ENCODE peak calls at places on chromosomes 3 and 15, in four cellular contexts. K, P, Y and H are unnamed samples.
A peak's percentile ranks its signal among the peaks of the same experiment; 100 is the strongest.

GRCh38 chr15:74196175-74196574 is 6.4 kb downstream of the STRA6 start:
- DNase-seq in Y (peak; percentile 88), P (peak; percentile 93), K (peak; percentile 56), H (peak; percentile 87)

GRCh38 chr15:45668386-45668785 is 33.6 kb downstream of the SQOR start:
- DNase-seq in P (no peak), Y (no peak), K (no peak), H (no peak)

GRCh38 chr15:61327019-61327631 is 98.0 kb upstream of the RORA start:
- DNase-seq in Y (no peak), P (no peak), K (no peak), H (no peak)

GRCh38 chr15:80526556-80527340 is 122.6 kb downstream of the ARNT2 start:
- DNase-seq in P (peak; percentile 84), Y (no peak), K (no peak), H (no peak)

GRCh38 chr15:50996641-50997040 is 88.2 kb downstream of the AP4E1 start:
- DNase-seq in K (no peak), Y (no peak), P (peak; percentile 76), H (no peak)

GRCh38 chr3:45984331-45985312 is 11.0 kb downstream of the FYCO1 start:
- DNase-seq in P (peak; percentile 76), K (no peak), Y (no peak), H (no peak)

GRCh38 chr3:160003520-160004128 is 15.0 kb downstream of the IL12A start:
- DNase-seq in P (peak; percentile 31), K (peak; percentile 59), Y (peak; percentile 80), H (peak; percentile 85)

GRCh38 chr3:188220097-188220788 is 66.3 kb downstream of the LPP start:
- DNase-seq in P (peak; percentile 73), K (no peak), Y (no peak), H (no peak)

GRCh38 chr3:52438579-52439425 is 6.1 kb downstream of the SEMA3G start:
- DNase-seq in Y (no peak), K (no peak), P (no peak), H (no peak)

GRCh38 chr3:31246293-31247062 is 286.2 kb upstream of the STT3B start:
- DNase-seq in P (no peak), K (no peak), Y (no peak), H (no peak)

GRCh38 chr3:106176734-106177133 is 307.9 kb upstream of the CBLB start:
- DNase-seq in P (peak; percentile 23), K (no peak), Y (no peak), H (no peak)

GRCh38 chr15:36996538-36997181 is 103.7 kb downstream of the MEIS2 start:
- DNase-seq in Y (no peak), P (no peak), K (no peak), H (no peak)

GRCh38 chr15:75696303-75696657 is 16.4 kb downstream of the CSPG4 start:
- DNase-seq in K (no peak), Y (no peak), P (no peak), H (no peak)

GRCh38 chr3:195259564-195260285 is 11.2 kb downstream of the XXYLT1 start:
- DNase-seq in Y (peak; percentile 93), P (peak; percentile 90), K (peak; percentile 80), H (peak; percentile 96)
- TF ChIP-seq CTCF in Y (peak; percentile 16), P (peak; percentile 94), K (peak; percentile 98), H (peak; percentile 96)

DNA sequence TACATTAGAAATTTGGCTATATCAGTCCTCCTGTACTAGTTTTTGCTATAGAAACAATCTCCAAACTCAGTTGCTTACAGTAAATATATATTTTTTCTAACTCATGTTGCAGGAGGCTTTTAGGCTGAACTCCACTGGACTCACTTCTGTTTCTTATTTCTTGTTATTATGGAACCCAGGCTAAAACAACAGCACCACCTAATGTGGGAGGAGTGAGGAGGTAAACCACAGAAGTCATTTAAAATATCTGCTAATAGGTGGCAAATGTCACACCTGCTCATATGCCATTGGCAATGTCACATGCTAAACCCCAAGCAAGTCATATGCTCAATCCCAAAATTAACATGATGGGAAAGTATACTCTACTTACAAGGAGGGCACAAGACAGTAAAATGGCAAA is 462.2 kb downstream of the PLOD2 start:
- DNase-seq in K (no peak), P (no peak), Y (no peak), H (no peak)
- TF ChIP-seq CTCF in K (no peak), P (no peak), Y (no peak), H (no peak)

DNA sequence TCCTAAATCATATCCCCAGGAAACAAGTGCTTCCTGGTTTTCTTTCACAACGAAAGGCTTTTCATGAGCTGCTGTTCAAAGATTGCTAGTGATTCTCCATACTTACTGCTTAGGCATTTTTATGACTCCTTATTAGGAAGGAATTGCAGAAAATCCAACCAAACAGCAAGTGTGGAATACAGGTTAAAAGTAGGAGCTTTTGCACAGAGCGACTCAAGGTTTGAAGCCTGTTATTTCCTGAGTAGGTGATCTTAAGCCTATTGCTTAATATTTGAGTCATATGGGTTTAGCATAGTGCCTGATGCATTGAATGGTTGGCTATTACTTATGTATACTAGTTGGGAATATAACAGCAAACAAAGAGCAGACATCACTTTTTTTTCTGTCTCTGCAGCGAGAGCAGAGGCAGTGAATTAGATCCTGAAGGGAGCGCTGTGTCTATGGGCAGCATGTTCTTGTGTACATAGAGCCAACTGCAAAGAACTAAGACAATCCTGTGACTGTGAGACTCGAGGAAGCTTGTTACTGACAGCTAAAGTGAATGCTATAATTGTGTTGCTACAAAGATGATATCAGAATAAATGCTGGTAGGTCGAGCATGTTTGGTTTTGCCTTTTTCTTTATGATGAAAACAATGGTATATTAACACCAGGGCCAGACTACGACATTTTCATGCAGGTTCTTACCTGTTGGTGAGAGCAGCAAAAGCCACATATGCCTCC is 6.3 kb downstream of the TM4SF1 start:
- DNase-seq in K (no peak), P (peak; percentile 72), Y (no peak), H (no peak)
- TF ChIP-seq CTCF in K (no peak), P (peak; percentile 12), Y (no peak), H (no peak)

GRCh38 chr3:36992806-36993325 is at the start of gene EPM2AIP1:
- DNase-seq in P (no peak), Y (peak; percentile 93), K (peak; percentile 99), H (no peak)
- TF ChIP-seq CTCF in P (peak; percentile 28), Y (no peak), K (peak; percentile 35), H (no peak)

GRCh38 chr3:127760361-127760760 is 62.0 kb downstream of the MGLL start:
- DNase-seq in Y (no peak), P (no peak), K (no peak), H (no peak)

GRCh38 chr3:127762077-127762786 is 60.1 kb downstream of the MGLL start:
- DNase-seq in Y (no peak), P (no peak), K (no peak), H (no peak)

GRCh38 chr3:127759826-127760225 is 62.5 kb downstream of the MGLL start:
- DNase-seq in P (no peak), Y (no peak), K (no peak), H (no peak)

GRCh38 chr3:127762787-127763105 is 59.6 kb downstream of the MGLL start:
- DNase-seq in Y (no peak), P (no peak), K (no peak), H (no peak)

DNA sequence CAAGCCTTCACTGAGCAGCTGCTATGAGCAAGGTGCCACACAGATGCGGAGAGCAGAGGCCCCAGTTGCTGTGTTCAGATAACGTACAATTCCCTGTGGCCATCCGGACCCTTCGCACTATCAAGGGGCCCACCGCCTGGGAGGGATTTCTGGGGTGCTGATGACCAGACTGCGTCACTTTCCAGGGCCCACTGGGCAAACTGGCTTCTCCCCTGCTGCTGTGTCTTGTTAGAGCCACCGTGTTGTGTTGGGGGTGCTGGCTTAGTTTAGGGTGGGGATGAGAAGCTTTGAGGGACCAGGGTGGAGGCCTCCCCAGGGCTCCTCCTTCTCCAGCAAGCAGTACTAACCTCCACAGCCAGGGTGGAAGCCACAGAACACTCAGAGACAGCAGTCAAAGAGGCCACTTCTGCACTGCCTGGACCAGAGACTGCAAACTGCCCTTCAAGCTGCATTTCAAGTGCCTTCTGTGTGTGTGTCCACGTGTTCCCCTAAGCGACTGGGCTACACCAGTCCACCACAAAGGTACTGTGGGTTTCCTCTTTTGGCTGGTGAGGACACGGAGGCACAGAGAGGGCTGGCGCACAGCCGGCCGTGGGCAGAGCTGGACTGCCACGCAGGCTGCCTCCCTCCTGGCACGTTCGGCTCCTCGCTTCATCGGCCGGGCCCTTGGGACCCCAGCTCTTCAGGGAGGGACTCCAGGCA is 61.1 kb downstream of the MGLL start:
- DNase-seq in Y (no peak), P (no peak), K (no peak), H (no peak)
- TF ChIP-seq CTCF in Y (no peak), P (no peak), K (no peak), H (no peak)

GRCh38 chr3:13105181-13105580 is 32.0 kb upstream of the IQSEC1 start:
- DNase-seq in K (no peak), Y (no peak), P (no peak), H (no peak)

GRCh38 chr3:13104511-13104910 is 31.3 kb upstream of the IQSEC1 start:
- DNase-seq in K (peak; percentile 4), Y (no peak), P (no peak), H (no peak)

GRCh38 chr3:13107661-13108060 is 34.4 kb upstream of the IQSEC1 start:
- DNase-seq in P (no peak), K (peak; percentile 5), Y (no peak), H (no peak)

GRCh38 chr3:13106308-13106970 is 33.2 kb upstream of the IQSEC1 start:
- DNase-seq in Y (no peak), P (no peak), K (peak; percentile 1), H (peak; percentile 28)

DNA sequence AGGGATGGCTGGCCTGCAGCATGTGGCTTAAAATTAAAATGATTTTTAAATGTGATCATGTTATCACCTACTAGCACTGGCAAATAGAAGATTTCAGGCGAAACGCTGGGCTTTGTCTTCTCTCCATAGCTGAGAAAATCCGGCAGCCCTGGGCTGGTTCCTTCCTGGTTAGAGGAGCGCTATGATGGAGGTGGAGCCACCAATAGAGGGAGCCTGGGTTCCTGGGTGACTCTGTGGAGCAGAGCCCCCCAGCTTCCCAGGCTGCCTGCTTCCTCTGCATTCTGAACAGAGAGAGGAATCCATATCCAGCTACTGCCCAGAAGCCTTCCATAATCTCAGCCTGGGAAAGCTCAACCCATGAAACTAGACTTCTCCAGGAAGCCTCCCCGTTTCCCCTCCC is 32.6 kb upstream of the IQSEC1 start:
- DNase-seq in Y (no peak), P (no peak), K (peak; percentile 4), H (peak; percentile 22)
- TF ChIP-seq CTCF in Y (no peak), P (no peak), K (no peak), H (no peak)

GRCh38 chr3:197454014-197454413 is 101.8 kb downstream of the BDH1 start:
- DNase-seq in P (no peak), Y (peak; percentile 23), K (no peak), H (peak; percentile 38)
- TF ChIP-seq CTCF in P (no peak), Y (peak; percentile 55), K (no peak), H (no peak)

GRCh38 chr3:120741837-120742197 is 499 bp downstream of the RABL3 start:
- DNase-seq in Y (no peak), K (no peak), P (peak; percentile 43), H (no peak)

GRCh38 chr3:120741320-120741719 is 996 bp downstream of the RABL3 start:
- DNase-seq in K (no peak), Y (no peak), P (no peak), H (no peak)

GRCh38 chr3:120743556-120744195 is 1.1 kb downstream of the GTF2E1 start:
- DNase-seq in K (peak; percentile 12), P (peak; percentile 13), Y (no peak), H (no peak)

GRCh38 chr3:120743081-120743365 is 479 bp downstream of the GTF2E1 start:
- DNase-seq in P (peak; percentile 29), Y (no peak), K (no peak), H (no peak)

GRCh38 chr3:120742198-120743080 is at the start of the genes GTF2E1 and RABL3:
- DNase-seq in P (peak; percentile 100), Y (peak; percentile 95), K (peak; percentile 98), H (peak; percentile 95)
- TF ChIP-seq CTCF in P (no peak), Y (no peak), K (no peak), H (no peak)